ENCODE peak calls at places on chromosomes 11 and 22, in five cellular contexts. K is AG08395, S is substantia nigra, R is Calu3, T is ELF-1. W is an unnamed sample.

GRCh38 chr11:534592-535518 is 521 bp downstream of the HRAS start:
- DNase-seq in K (peak; percentile 26), S (no peak), R (peak; percentile 47), T (peak; percentile 55), W (peak; percentile 57)

GRCh38 chr11:44047931-44048431 is at the start of gene ACCSL:
- DNase-seq in K (no peak), S (peak; percentile 50), R (no peak), T (no peak), W (no peak)

GRCh38 chr11:4194889-4195288 is 100.3 kb downstream of the RRM1 start:
- DNase-seq in K (no peak), S (no peak), R (no peak), T (no peak), W (no peak)

GRCh38 chr11:64990222-64990918 is 6.4 kb downstream of the BATF2 start:
- DNase-seq in K (no peak), S (no peak), R (no peak), T (no peak), W (no peak)

GRCh38 chr11:88849368-88849767 is 216.4 kb downstream of the GRM5 start:
- DNase-seq in K (peak; percentile 23), S (no peak), R (no peak), T (no peak), W (no peak)

GRCh38 chr11:11318961-11319360 is 34.1 kb downstream of the CSNK2A3 start:
- DNase-seq in K (no peak), S (no peak), R (no peak), T (no peak), W (no peak)

GRCh38 chr11:12272821-12273617 is 104.4 kb upstream of the PARVA start:
- DNase-seq in K (peak; percentile 38), S (no peak), R (no peak), T (no peak), W (no peak)

GRCh38 chr22:25775501-25775900 is 33.5 kb downstream of the MYO18B start:
- DNase-seq in K (no peak), S (no peak), R (no peak), T (peak; percentile 62), W (peak; percentile 64)

GRCh38 chr11:124669193-124669592 is 4.3 kb downstream of the SIAE start:
- DNase-seq in K (peak; percentile 76), S (no peak), R (peak; percentile 51), T (peak; percentile 30), W (peak; percentile 73)

GRCh38 chr22:19877626-19878339 is 23.1 kb upstream of the GNB1L start:
- DNase-seq in K (no peak), S (no peak), R (no peak), T (peak; percentile 11), W (no peak)

GRCh38 chr11:46697303-46697702 is 3.1 kb downstream of the ARHGAP1 start:
- DNase-seq in K (no peak), S (peak; percentile 59), R (no peak), T (no peak), W (no peak)

GRCh38 chr22:46933526-46933925 is 171.1 kb downstream of the TBC1D22A start:
- DNase-seq in K (no peak), S (no peak), R (no peak), T (no peak), W (no peak)

GRCh38 chr11:80297808-80298460 is 857.1 kb upstream of the TENM4 start:
- DNase-seq in K (no peak), S (no peak), R (no peak), T (no peak), W (no peak)

GRCh38 chr22:16962501-16962900 is 45.5 kb downstream of the GAB4 start:
- DNase-seq in K (no peak), S (no peak), R (no peak), T (no peak), W (no peak)

GRCh38 chr11:101453682-101454081 is 130.1 kb downstream of the TRPC6 start:
- DNase-seq in K (no peak), S (no peak), R (no peak), T (no peak), W (no peak)

GRCh38 chr11:60161766-60162165 is 21.1 kb downstream of the MS4A6A start:
- DNase-seq in K (no peak), S (no peak), R (no peak), T (no peak), W (no peak)

GRCh38 chr11:28491431-28491830 is 383.2 kb downstream of the METTL15 start:
- DNase-seq in K (no peak), S (no peak), R (no peak), T (no peak), W (no peak)